ENCODE peak calls at places on chromosome 10, in four cellular contexts. U, M, Q and G are unnamed samples. For H3K4me1 and H3K36me3, the result is how much of the 10 kb centered on the place peaks cover.

GRCh38 chr10:123143162-123143824 is 4.6 kb upstream of the HMX2 start:
- DNase-seq in U (no peak), Q (no peak), M (no peak), G (no peak)

GRCh38 chr10:86291616-86292340 is 74.8 kb downstream of the GRID1 start:
- DNase-seq in U (no peak), M (peak), Q (no peak), G (no peak)

GRCh38 chr10:103564799-103565365 is 71.4 kb downstream of the NEURL1 start:
- DNase-seq in Q (no peak), U (peak), M (no peak), G (no peak)

GRCh38 chr10:93999401-93999851 is 5.7 kb downstream of the PLCE1 start:
- DNase-seq in Q (peak), U (no peak), M (no peak), G (peak)

GRCh38 chr10:104582604-104582951 is 58.5 kb upstream of the SORCS3 start:
- DNase-seq in U (no peak), M (no peak), Q (no peak), G (no peak)

GRCh38 chr10:93715345-93715744 is 13.0 kb upstream of the FRA10AC1 start:
- DNase-seq in M (no peak), Q (no peak), U (no peak), G (no peak)

GRCh38 chr10:117541405-117541908 is 1.1 kb upstream of the EMX2 start:
- DNase-seq in U (no peak), Q (no peak), M (no peak), G (no peak)

GRCh38 chr10:47331491-47331890 is 9.2 kb downstream of the GDF2 start:
- DNase-seq in U (no peak), M (no peak), Q (no peak), G (no peak)

GRCh38 chr10:7471720-7472367 is 61.0 kb upstream of the SFMBT2 start:
- DNase-seq in M (peak), Q (no peak), U (no peak), G (no peak)

GRCh38 chr10:35447693-35448407 is 111.5 kb downstream of the CCNY start:
- DNase-seq in U (peak), M (no peak), Q (no peak), G (peak)

GRCh38 chr10:110420401-110421193 is 77.1 kb upstream of the DUSP5 start:
- DNase-seq in M (no peak), Q (no peak), U (no peak), G (peak)

GRCh38 chr10:7953447-7953846 is 101.0 kb upstream of the GATA3 start:
- DNase-seq in U (no peak), M (no peak), Q (no peak), G (no peak)

GRCh38 chr10:454860-455259 is 234.6 kb downstream of the DIP2C start:
- DNase-seq in M (no peak), U (peak), Q (peak), G (peak)

GRCh38 chr10:32384185-32384584 is 37.2 kb upstream of the EPC1 start:
- DNase-seq in Q (no peak), U (no peak), M (no peak), G (no peak)

GRCh38 chr10:119724630-119725549 is 960 bp upstream of the INPP5F start:
- DNase-seq in M (no peak), Q (no peak), U (no peak), G (no peak)

GRCh38 chr10:73858750-73859439 is 15.5 kb downstream of the CAMK2G start:
- DNase-seq in Q (no peak), U (no peak), M (no peak), G (no peak)

GRCh38 chr10:87935290-87936141 is 72.1 kb downstream of the PTEN start:
- DNase-seq in M (no peak), U (no peak), Q (no peak), G (peak)

GRCh38 chr10:86370006-86370585 is 3.5 kb upstream of the GRID1 start:
- DNase-seq in M (peak), U (no peak), Q (no peak), G (no peak)

GRCh38 chr10:8365935-8366911 is 311.7 kb downstream of the GATA3 start:
- DNase-seq in U (no peak), Q (no peak), M (no peak), G (peak)

GRCh38 chr10:104306897-104307296 is 31.4 kb downstream of the ITPRIP start:
- DNase-seq in Q (no peak), U (no peak), M (no peak), G (no peak)

GRCh38 chr10:58299580-58299979 is 30.6 kb downstream of the CISD1 start:
- DNase-seq in U (peak), M (no peak), Q (no peak), G (peak)

GRCh38 chr10:90642650-90643049 is 215.2 kb downstream of the HTR7 start:
- DNase-seq in Q (no peak), U (no peak), M (no peak), G (peak)

GRCh38 chr10:8053446-8054242 is 844 bp upstream of the GATA3 start:
- DNase-seq in Q (peak), M (peak), U (peak), G (peak)

GRCh38 chr10:101032637-101033201 is 1.7 kb downstream of the SFXN3 start:
- DNase-seq in U (peak), M (no peak), Q (peak), G (peak)

GRCh38 chr10:11886138-11886474 is 63.0 kb downstream of the PROSER2 start:
- DNase-seq in M (no peak), U (no peak), Q (no peak), G (no peak)

GRCh38 chr10:124186956-124187355 is 93.6 kb upstream of the CHST15 start:
- DNase-seq in Q (no peak), M (no peak), U (no peak), G (no peak)

GRCh38 chr10:112658900-112659328 is 211.9 kb downstream of the VTI1A start:
- DNase-seq in Q (no peak), U (peak), M (no peak), G (peak)

GRCh38 chr10:89364533-89364932 is 13.3 kb upstream of the IFIT1B start:
- DNase-seq in U (no peak), M (no peak), Q (no peak), G (no peak)

GRCh38 chr10:42866115-42866995 is 83.8 kb downstream of the BMS1 start:
- DNase-seq in U (peak), M (peak), Q (peak), G (peak)

GRCh38 chr10:79382491-79382941 is 35.2 kb downstream of the PPIF start:
- DNase-seq in U (no peak), Q (no peak), M (peak), G (no peak)

GRCh38 chr10:79380918-79381775 is 33.9 kb downstream of the PPIF start:
- DNase-seq in Q (no peak), M (peak), U (no peak), G (peak)

GRCh38 chr10:79380125-79380917 is 33.1 kb downstream of the PPIF start:
- DNase-seq in U (no peak), M (no peak), Q (no peak), G (peak)

GRCh38 chr10:79379512-79380124 is 32.3 kb downstream of the PPIF start:
- DNase-seq in M (peak), U (no peak), Q (no peak), G (no peak)

DNA sequence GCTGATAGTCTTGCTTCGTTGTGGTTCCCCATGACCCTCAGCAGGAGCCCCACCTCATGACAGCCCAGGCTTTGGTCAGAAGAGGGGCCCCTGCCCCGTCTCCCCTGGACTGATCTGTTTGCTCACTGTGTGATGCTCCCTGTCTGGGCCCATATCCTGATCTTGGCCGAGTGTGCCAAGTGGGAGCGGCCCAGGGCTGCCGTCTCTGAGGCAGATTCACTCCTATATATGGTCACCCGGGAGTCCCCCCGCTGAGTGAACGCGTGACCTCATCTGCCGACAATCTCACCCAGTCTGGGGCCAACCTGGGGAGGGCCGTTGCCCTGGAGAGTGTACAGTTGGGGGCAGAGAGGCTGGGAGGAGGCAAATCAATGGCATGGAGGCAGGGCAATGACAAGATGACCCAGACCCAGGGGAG is 34.5 kb downstream of the PPIF start:
- DNase-seq in U (no peak), Q (peak), M (peak), G (peak)
- H3K4me1 ChIP-seq in U (under half), Q (under half), M (under half), G (under half)

GRCh38 chr10:19651549-19651948 is 164.7 kb upstream of the PLXDC2 start:
- DNase-seq in U (no peak), Q (no peak), M (no peak), G (peak)
- H3K36me3 ChIP-seq in U (under half), Q (under half), M (under half), G (under half)

DNA sequence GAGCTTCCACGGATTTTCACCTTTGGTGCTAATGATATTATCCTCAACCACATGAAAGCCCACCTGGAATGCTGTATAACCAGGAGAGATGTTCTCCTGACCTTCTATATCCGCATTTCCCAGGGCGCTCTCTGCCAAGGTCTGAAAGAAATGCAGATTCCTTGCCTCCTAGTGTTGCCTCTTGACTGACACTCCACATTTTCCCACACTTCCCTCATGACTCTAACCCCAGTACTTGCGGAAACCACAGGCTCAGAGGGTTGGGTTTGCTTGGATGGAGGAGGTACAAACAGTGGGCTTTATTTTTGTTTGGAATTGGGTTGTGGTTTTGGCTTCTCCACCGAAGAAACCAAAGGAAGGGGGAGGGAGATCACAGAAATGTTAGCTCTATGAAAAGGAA is 222.9 kb upstream of the CELF2 start:
- DNase-seq in U (no peak), M (no peak), Q (no peak), G (no peak)
- H3K4me3 ChIP-seq in U (no peak), M (no peak), Q (no peak), G (no peak)

DNA sequence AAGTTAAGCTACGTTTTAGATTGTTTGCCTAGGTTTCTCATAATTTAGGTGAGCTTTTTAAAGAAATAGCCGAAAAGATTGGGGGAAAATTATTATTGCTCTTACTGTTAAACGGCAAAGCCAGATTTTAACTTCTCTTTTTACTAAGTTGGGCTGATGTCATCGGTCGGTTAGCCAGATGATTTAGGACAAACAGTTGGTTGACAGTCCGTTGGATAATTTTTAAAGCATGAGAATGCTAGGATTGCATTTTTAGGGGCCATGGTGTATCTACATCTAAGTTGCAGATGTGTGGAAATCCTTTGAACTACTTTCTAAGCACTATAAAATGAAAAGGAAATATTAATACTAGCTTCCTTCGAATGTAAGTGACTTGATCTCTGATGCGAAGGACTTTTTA is 280.9 kb upstream of the AKR1E2 start:
- DNase-seq in Q (no peak), U (no peak), M (no peak), G (no peak)
- H3K4me1 ChIP-seq in Q (under half), U (under half), M (under half), G (under half)

GRCh38 chr10:71750986-71751385 is 22.3 kb downstream of the VSIR start:
- DNase-seq in Q (no peak), M (peak), U (no peak), G (no peak)
- H3K36me3 ChIP-seq in Q (half or more), M (under half), U (under half), G (under half)

DNA sequence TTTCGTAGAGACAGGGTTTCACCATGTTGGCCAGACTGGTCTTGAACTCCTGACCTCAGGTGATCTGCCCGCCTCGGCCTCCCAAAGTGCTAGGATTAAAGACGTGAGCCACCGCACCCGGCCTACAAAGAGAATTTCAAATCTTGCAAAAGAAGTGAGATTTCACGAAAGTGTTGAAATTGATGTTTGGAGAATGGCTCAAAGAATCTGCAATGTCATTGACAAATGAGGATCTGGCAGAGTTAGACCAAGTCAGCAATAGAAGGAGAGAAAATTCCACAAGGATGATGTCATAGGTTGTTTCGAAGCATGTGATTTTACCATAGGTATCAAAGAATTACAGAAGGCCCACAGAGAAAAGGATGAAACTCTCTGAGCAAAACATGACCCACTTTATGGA is 71.7 kb downstream of the LYZL2 start:
- DNase-seq in U (no peak), M (no peak), Q (no peak), G (peak)
- H3K4me3 ChIP-seq in U (no peak), M (no peak), Q (no peak), G (no peak)

GRCh38 chr10:62083868-62084267 is 182.4 kb downstream of the ARID5B start:
- DNase-seq in Q (peak), M (no peak), U (no peak), G (peak)

GRCh38 chr10:62082729-62083412 is 181.4 kb downstream of the ARID5B start:
- DNase-seq in U (no peak), Q (no peak), M (no peak), G (peak)

GRCh38 chr10:62084434-62084833 is 182.9 kb downstream of the ARID5B start:
- DNase-seq in M (no peak), U (no peak), Q (no peak), G (peak)

GRCh38 chr10:62082270-62082669 is 180.8 kb downstream of the ARID5B start:
- DNase-seq in U (no peak), M (no peak), Q (no peak), G (no peak)

DNA sequence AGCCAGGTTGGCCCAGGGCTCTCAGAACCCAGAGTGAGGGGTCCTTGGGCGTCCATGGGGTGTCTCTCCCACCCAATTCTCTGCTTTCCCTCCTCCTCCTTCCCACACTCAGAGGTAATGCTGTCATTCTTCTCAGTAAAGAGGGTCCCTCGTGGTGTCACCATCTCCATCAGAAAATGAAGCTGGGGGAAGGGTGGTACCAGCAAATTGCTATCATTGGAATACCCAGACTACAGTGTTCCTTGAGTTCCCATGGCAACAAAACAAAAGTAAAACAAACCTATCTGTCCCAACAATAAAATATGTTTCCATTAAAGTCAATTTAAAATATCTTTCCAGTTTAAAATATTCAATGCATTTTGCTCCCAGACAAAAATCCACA is 181.9 kb downstream of the ARID5B start:
- DNase-seq in Q (no peak), U (no peak), M (no peak), G (peak)
- H3K4me1 ChIP-seq in Q (half or more), U (under half), M (under half), G (half or more)

GRCh38 chr10:84147347-84147746 is 8.0 kb downstream of the GHITM start:
- DNase-seq in U (no peak), M (no peak), Q (no peak), G (no peak)
- H3K36me3 ChIP-seq in U (half or more), M (half or more), Q (half or more), G (half or more)